ENCODE peak calls at places on chromosomes 11 and 22, in eight cellular contexts. One of them, this sample, is unnamed.

GRCh38 chr11:18608373-18608772 is 8.8 kb downstream of the MISFA start:
- DNase-seq in T-cell: no peak
- DNase-seq in stimulated activated CD8-positive, alpha-beta memory T cell treated with anti-CD3 and anti-CD28 coated beads, Interleukin-12 subunit alpha, Interleukin-12 subunit beta, amount 100 ng/mL, for 1 hour: no peak
- DNase-seq in stimulated activated CD4-positive, alpha-beta T cell treated with anti-CD3 and anti-CD28 coated beads, TNF-alpha, amount 100 ng/mL, for 24 hours: no peak
- DNase-seq in M059J: no peak
- DNase-seq in mucosa of descending colon: no peak
- DNase-seq in CD4-positive, alpha-beta T cell: no peak
- DNase-seq in fibroblast of pulmonary artery: peak; percentile 66
- DNase-seq in this sample: no peak

GRCh38 chr11:114200351-114200750 is 95.8 kb upstream of the NNMT start:
- DNase-seq in fibroblast of pulmonary artery: no peak
- DNase-seq in CD4-positive, alpha-beta T cell: no peak
- DNase-seq in T-cell: no peak
- DNase-seq in stimulated activated CD4-positive, alpha-beta T cell treated with anti-CD3 and anti-CD28 coated beads, TNF-alpha, amount 100 ng/mL, for 24 hours: no peak
- DNase-seq in M059J: no peak
- DNase-seq in stimulated activated CD8-positive, alpha-beta memory T cell treated with anti-CD3 and anti-CD28 coated beads, Interleukin-12 subunit alpha, Interleukin-12 subunit beta, amount 100 ng/mL, for 1 hour: no peak
- DNase-seq in mucosa of descending colon: no peak
- DNase-seq in this sample: no peak

GRCh38 chr11:128734439-128735224 is 40.8 kb downstream of the FLI1 start:
- DNase-seq in mucosa of descending colon: no peak
- DNase-seq in stimulated activated CD8-positive, alpha-beta memory T cell treated with anti-CD3 and anti-CD28 coated beads, Interleukin-12 subunit alpha, Interleukin-12 subunit beta, amount 100 ng/mL, for 1 hour: no peak
- DNase-seq in fibroblast of pulmonary artery: no peak
- DNase-seq in T-cell: no peak
- DNase-seq in stimulated activated CD4-positive, alpha-beta T cell treated with anti-CD3 and anti-CD28 coated beads, TNF-alpha, amount 100 ng/mL, for 24 hours: no peak
- DNase-seq in M059J: no peak
- DNase-seq in CD4-positive, alpha-beta T cell: no peak
- DNase-seq in this sample: peak; percentile 82

GRCh38 chr22:46351767-46352166 is 16.3 kb downstream of the TRMU start:
- DNase-seq in stimulated activated CD8-positive, alpha-beta memory T cell treated with anti-CD3 and anti-CD28 coated beads, Interleukin-12 subunit alpha, Interleukin-12 subunit beta, amount 100 ng/mL, for 1 hour: no peak
- DNase-seq in CD4-positive, alpha-beta T cell: no peak
- DNase-seq in M059J: no peak
- DNase-seq in fibroblast of pulmonary artery: no peak
- DNase-seq in mucosa of descending colon: peak; percentile 18
- DNase-seq in stimulated activated CD4-positive, alpha-beta T cell treated with anti-CD3 and anti-CD28 coated beads, TNF-alpha, amount 100 ng/mL, for 24 hours: no peak
- DNase-seq in T-cell: no peak
- DNase-seq in this sample: no peak

GRCh38 chr22:49457946-49458707 is 369.5 kb downstream of the BRD1 start:
- DNase-seq in stimulated activated CD4-positive, alpha-beta T cell treated with anti-CD3 and anti-CD28 coated beads, TNF-alpha, amount 100 ng/mL, for 24 hours: no peak
- DNase-seq in fibroblast of pulmonary artery: no peak
- DNase-seq in stimulated activated CD8-positive, alpha-beta memory T cell treated with anti-CD3 and anti-CD28 coated beads, Interleukin-12 subunit alpha, Interleukin-12 subunit beta, amount 100 ng/mL, for 1 hour: no peak
- DNase-seq in CD4-positive, alpha-beta T cell: no peak
- DNase-seq in M059J: no peak
- DNase-seq in mucosa of descending colon: no peak
- DNase-seq in T-cell: no peak
- DNase-seq in this sample: no peak

GRCh38 chr11:130737866-130738431 is 178.3 kb downstream of the SNX19 start:
- DNase-seq in CD4-positive, alpha-beta T cell: no peak
- DNase-seq in M059J: peak; percentile 93
- DNase-seq in T-cell: no peak
- DNase-seq in mucosa of descending colon: no peak
- DNase-seq in stimulated activated CD8-positive, alpha-beta memory T cell treated with anti-CD3 and anti-CD28 coated beads, Interleukin-12 subunit alpha, Interleukin-12 subunit beta, amount 100 ng/mL, for 1 hour: no peak
- DNase-seq in fibroblast of pulmonary artery: peak; percentile 67
- DNase-seq in stimulated activated CD4-positive, alpha-beta T cell treated with anti-CD3 and anti-CD28 coated beads, TNF-alpha, amount 100 ng/mL, for 24 hours: no peak
- DNase-seq in this sample: no peak

GRCh38 chr22:29855611-29856181 is 17.6 kb upstream of the ASCC2 start:
- DNase-seq in M059J: no peak
- DNase-seq in fibroblast of pulmonary artery: no peak
- DNase-seq in CD4-positive, alpha-beta T cell: no peak
- DNase-seq in stimulated activated CD4-positive, alpha-beta T cell treated with anti-CD3 and anti-CD28 coated beads, TNF-alpha, amount 100 ng/mL, for 24 hours: no peak
- DNase-seq in mucosa of descending colon: no peak
- DNase-seq in stimulated activated CD8-positive, alpha-beta memory T cell treated with anti-CD3 and anti-CD28 coated beads, Interleukin-12 subunit alpha, Interleukin-12 subunit beta, amount 100 ng/mL, for 1 hour: no peak
- DNase-seq in T-cell: no peak
- DNase-seq in this sample: no peak

GRCh38 chr11:109512680-109513079 is 90.7 kb downstream of the C11orf87 start:
- DNase-seq in M059J: no peak
- DNase-seq in T-cell: no peak
- DNase-seq in CD4-positive, alpha-beta T cell: no peak
- DNase-seq in stimulated activated CD8-positive, alpha-beta memory T cell treated with anti-CD3 and anti-CD28 coated beads, Interleukin-12 subunit alpha, Interleukin-12 subunit beta, amount 100 ng/mL, for 1 hour: no peak
- DNase-seq in fibroblast of pulmonary artery: no peak
- DNase-seq in mucosa of descending colon: no peak
- DNase-seq in stimulated activated CD4-positive, alpha-beta T cell treated with anti-CD3 and anti-CD28 coated beads, TNF-alpha, amount 100 ng/mL, for 24 hours: no peak
- DNase-seq in this sample: no peak

GRCh38 chr11:8872017-8872416 is 39.0 kb upstream of the AKIP1 start:
- DNase-seq in stimulated activated CD4-positive, alpha-beta T cell treated with anti-CD3 and anti-CD28 coated beads, TNF-alpha, amount 100 ng/mL, for 24 hours: no peak
- DNase-seq in mucosa of descending colon: no peak
- DNase-seq in T-cell: no peak
- DNase-seq in M059J: no peak
- DNase-seq in stimulated activated CD8-positive, alpha-beta memory T cell treated with anti-CD3 and anti-CD28 coated beads, Interleukin-12 subunit alpha, Interleukin-12 subunit beta, amount 100 ng/mL, for 1 hour: no peak
- DNase-seq in fibroblast of pulmonary artery: no peak
- DNase-seq in CD4-positive, alpha-beta T cell: no peak
- DNase-seq in this sample: no peak

GRCh38 chr22:43399338-43399979 is 12.4 kb upstream of the MPPED1 start:
- DNase-seq in stimulated activated CD4-positive, alpha-beta T cell treated with anti-CD3 and anti-CD28 coated beads, TNF-alpha, amount 100 ng/mL, for 24 hours: no peak
- DNase-seq in CD4-positive, alpha-beta T cell: no peak
- DNase-seq in stimulated activated CD8-positive, alpha-beta memory T cell treated with anti-CD3 and anti-CD28 coated beads, Interleukin-12 subunit alpha, Interleukin-12 subunit beta, amount 100 ng/mL, for 1 hour: no peak
- DNase-seq in M059J: no peak
- DNase-seq in mucosa of descending colon: peak; percentile 3
- DNase-seq in T-cell: no peak
- DNase-seq in fibroblast of pulmonary artery: no peak
- DNase-seq in this sample: no peak

GRCh38 chr22:43090130-43090789 is 1.1 kb upstream of the TTLL1 start:
- DNase-seq in CD4-positive, alpha-beta T cell: peak; percentile 7
- DNase-seq in stimulated activated CD8-positive, alpha-beta memory T cell treated with anti-CD3 and anti-CD28 coated beads, Interleukin-12 subunit alpha, Interleukin-12 subunit beta, amount 100 ng/mL, for 1 hour: no peak
- DNase-seq in fibroblast of pulmonary artery: peak; percentile 84
- DNase-seq in mucosa of descending colon: no peak
- DNase-seq in M059J: peak; percentile 88
- DNase-seq in stimulated activated CD4-positive, alpha-beta T cell treated with anti-CD3 and anti-CD28 coated beads, TNF-alpha, amount 100 ng/mL, for 24 hours: peak; percentile 53
- DNase-seq in T-cell: no peak
- DNase-seq in this sample: peak; percentile 74

GRCh38 chr22:41178425-41178975 is 26.6 kb upstream of the L3MBTL2 start:
- DNase-seq in T-cell: no peak
- DNase-seq in CD4-positive, alpha-beta T cell: no peak
- DNase-seq in stimulated activated CD8-positive, alpha-beta memory T cell treated with anti-CD3 and anti-CD28 coated beads, Interleukin-12 subunit alpha, Interleukin-12 subunit beta, amount 100 ng/mL, for 1 hour: no peak
- DNase-seq in mucosa of descending colon: peak; percentile 35
- DNase-seq in stimulated activated CD4-positive, alpha-beta T cell treated with anti-CD3 and anti-CD28 coated beads, TNF-alpha, amount 100 ng/mL, for 24 hours: no peak
- DNase-seq in M059J: no peak
- DNase-seq in fibroblast of pulmonary artery: no peak
- DNase-seq in this sample: no peak

GRCh38 chr22:41092847-41093371 is 517 bp downstream of the EP300 start:
- DNase-seq in fibroblast of pulmonary artery: peak; percentile 41
- DNase-seq in T-cell: no peak
- DNase-seq in CD4-positive, alpha-beta T cell: peak; percentile 21
- DNase-seq in mucosa of descending colon: no peak
- DNase-seq in stimulated activated CD4-positive, alpha-beta T cell treated with anti-CD3 and anti-CD28 coated beads, TNF-alpha, amount 100 ng/mL, for 24 hours: peak; percentile 25
- DNase-seq in M059J: peak; percentile 37
- DNase-seq in stimulated activated CD8-positive, alpha-beta memory T cell treated with anti-CD3 and anti-CD28 coated beads, Interleukin-12 subunit alpha, Interleukin-12 subunit beta, amount 100 ng/mL, for 1 hour: no peak
- DNase-seq in this sample: peak; percentile 57

GRCh38 chr11:9716275-9717039 is 52.6 kb downstream of the SWAP70 start:
- DNase-seq in M059J: peak; percentile 92
- DNase-seq in CD4-positive, alpha-beta T cell: no peak
- DNase-seq in mucosa of descending colon: no peak
- DNase-seq in T-cell: no peak
- DNase-seq in fibroblast of pulmonary artery: peak; percentile 95
- DNase-seq in stimulated activated CD8-positive, alpha-beta memory T cell treated with anti-CD3 and anti-CD28 coated beads, Interleukin-12 subunit alpha, Interleukin-12 subunit beta, amount 100 ng/mL, for 1 hour: no peak
- DNase-seq in stimulated activated CD4-positive, alpha-beta T cell treated with anti-CD3 and anti-CD28 coated beads, TNF-alpha, amount 100 ng/mL, for 24 hours: no peak
- DNase-seq in this sample: peak; percentile 79

GRCh38 chr11:63868399-63869064 is 29.6 kb downstream of the MARK2 start:
- DNase-seq in mucosa of descending colon: peak; percentile 33
- DNase-seq in fibroblast of pulmonary artery: no peak
- DNase-seq in T-cell: no peak
- DNase-seq in M059J: no peak
- DNase-seq in CD4-positive, alpha-beta T cell: no peak
- DNase-seq in stimulated activated CD4-positive, alpha-beta T cell treated with anti-CD3 and anti-CD28 coated beads, TNF-alpha, amount 100 ng/mL, for 24 hours: no peak
- DNase-seq in stimulated activated CD8-positive, alpha-beta memory T cell treated with anti-CD3 and anti-CD28 coated beads, Interleukin-12 subunit alpha, Interleukin-12 subunit beta, amount 100 ng/mL, for 1 hour: no peak
- DNase-seq in this sample: no peak

GRCh38 chr11:121418625-121419114 is 33.4 kb upstream of the SORL1 start:
- DNase-seq in stimulated activated CD8-positive, alpha-beta memory T cell treated with anti-CD3 and anti-CD28 coated beads, Interleukin-12 subunit alpha, Interleukin-12 subunit beta, amount 100 ng/mL, for 1 hour: peak; percentile 15
- DNase-seq in CD4-positive, alpha-beta T cell: peak; percentile 28
- DNase-seq in stimulated activated CD4-positive, alpha-beta T cell treated with anti-CD3 and anti-CD28 coated beads, TNF-alpha, amount 100 ng/mL, for 24 hours: no peak
- DNase-seq in T-cell: peak; percentile 67
- DNase-seq in fibroblast of pulmonary artery: no peak
- DNase-seq in mucosa of descending colon: no peak
- DNase-seq in M059J: peak; percentile 23
- DNase-seq in this sample: peak; percentile 85

GRCh38 chr11:107453594-107454286 is 3.9 kb downstream of the CWF19L2 start:
- DNase-seq in fibroblast of pulmonary artery: no peak
- DNase-seq in M059J: no peak
- DNase-seq in stimulated activated CD8-positive, alpha-beta memory T cell treated with anti-CD3 and anti-CD28 coated beads, Interleukin-12 subunit alpha, Interleukin-12 subunit beta, amount 100 ng/mL, for 1 hour: no peak
- DNase-seq in T-cell: no peak
- DNase-seq in CD4-positive, alpha-beta T cell: no peak
- DNase-seq in mucosa of descending colon: no peak
- DNase-seq in stimulated activated CD4-positive, alpha-beta T cell treated with anti-CD3 and anti-CD28 coated beads, TNF-alpha, amount 100 ng/mL, for 24 hours: no peak
- DNase-seq in this sample: no peak

GRCh38 chr22:27090595-27090994 is 433.2 kb downstream of the MIAT start:
- DNase-seq in T-cell: no peak
- DNase-seq in M059J: no peak
- DNase-seq in stimulated activated CD4-positive, alpha-beta T cell treated with anti-CD3 and anti-CD28 coated beads, TNF-alpha, amount 100 ng/mL, for 24 hours: no peak
- DNase-seq in fibroblast of pulmonary artery: no peak
- DNase-seq in CD4-positive, alpha-beta T cell: no peak
- DNase-seq in mucosa of descending colon: no peak
- DNase-seq in stimulated activated CD8-positive, alpha-beta memory T cell treated with anti-CD3 and anti-CD28 coated beads, Interleukin-12 subunit alpha, Interleukin-12 subunit beta, amount 100 ng/mL, for 1 hour: no peak
- DNase-seq in this sample: no peak

GRCh38 chr11:70490208-70490607 is 91.9 kb downstream of the CTTN start:
- DNase-seq in CD4-positive, alpha-beta T cell: no peak
- DNase-seq in T-cell: no peak
- DNase-seq in stimulated activated CD4-positive, alpha-beta T cell treated with anti-CD3 and anti-CD28 coated beads, TNF-alpha, amount 100 ng/mL, for 24 hours: no peak
- DNase-seq in fibroblast of pulmonary artery: no peak
- DNase-seq in mucosa of descending colon: peak; percentile 7
- DNase-seq in M059J: no peak
- DNase-seq in stimulated activated CD8-positive, alpha-beta memory T cell treated with anti-CD3 and anti-CD28 coated beads, Interleukin-12 subunit alpha, Interleukin-12 subunit beta, amount 100 ng/mL, for 1 hour: no peak
- DNase-seq in this sample: no peak

GRCh38 chr11:61699737-61700160 is 19.6 kb downstream of the DAGLA start:
- DNase-seq in T-cell: no peak
- DNase-seq in mucosa of descending colon: peak; percentile 79
- DNase-seq in fibroblast of pulmonary artery: no peak
- DNase-seq in stimulated activated CD4-positive, alpha-beta T cell treated with anti-CD3 and anti-CD28 coated beads, TNF-alpha, amount 100 ng/mL, for 24 hours: no peak
- DNase-seq in M059J: no peak
- DNase-seq in CD4-positive, alpha-beta T cell: no peak
- DNase-seq in stimulated activated CD8-positive, alpha-beta memory T cell treated with anti-CD3 and anti-CD28 coated beads, Interleukin-12 subunit alpha, Interleukin-12 subunit beta, amount 100 ng/mL, for 1 hour: no peak
- DNase-seq in this sample: no peak

GRCh38 chr11:129998905-129999304 is 3.7 kb downstream of the PRDM10 start:
- DNase-seq in fibroblast of pulmonary artery: no peak
- DNase-seq in mucosa of descending colon: peak; percentile 32
- DNase-seq in M059J: no peak
- DNase-seq in stimulated activated CD4-positive, alpha-beta T cell treated with anti-CD3 and anti-CD28 coated beads, TNF-alpha, amount 100 ng/mL, for 24 hours: no peak
- DNase-seq in stimulated activated CD8-positive, alpha-beta memory T cell treated with anti-CD3 and anti-CD28 coated beads, Interleukin-12 subunit alpha, Interleukin-12 subunit beta, amount 100 ng/mL, for 1 hour: no peak
- DNase-seq in CD4-positive, alpha-beta T cell: no peak
- DNase-seq in T-cell: no peak
- DNase-seq in this sample: no peak

GRCh38 chr11:8098361-8098760 is 17.4 kb downstream of the TUB start:
- DNase-seq in stimulated activated CD4-positive, alpha-beta T cell treated with anti-CD3 and anti-CD28 coated beads, TNF-alpha, amount 100 ng/mL, for 24 hours: no peak
- DNase-seq in stimulated activated CD8-positive, alpha-beta memory T cell treated with anti-CD3 and anti-CD28 coated beads, Interleukin-12 subunit alpha, Interleukin-12 subunit beta, amount 100 ng/mL, for 1 hour: no peak
- DNase-seq in CD4-positive, alpha-beta T cell: no peak
- DNase-seq in fibroblast of pulmonary artery: no peak
- DNase-seq in mucosa of descending colon: no peak
- DNase-seq in T-cell: no peak
- DNase-seq in M059J: no peak
- DNase-seq in this sample: no peak

This sample was measured in RPMI8226.